ENCODE peak calls at places on chromosomes 13 and 19, in nine cellular contexts. V is SW 1271; W is mesendoderm; R is effector CD4-positive, alpha-beta T cell; T is HT1080; D is GM23248; J is stimulated activated CD4-positive, alpha-beta T cell treated with anti-CD3 and anti-CD28 coated beads, Interleukin-2, amount 100 ng/mL, for 48 hours; Q is upper lobe of right lung; N is KG1. E is an unnamed sample.
A peak's percentile ranks its signal among the peaks of the same experiment; 100 is the strongest.

GRCh38 chr13:100515410-100515800 is 73.2 kb downstream of the GGACT start:
- DNase-seq in V (no peak), W (no peak), R (no peak), T (no peak), D (no peak), J (no peak), Q (no peak), N (no peak), E (no peak)

GRCh38 chr19:56670961-56671612 is 470 bp downstream of the ZNF835 start:
- DNase-seq in V (no peak), W (no peak), R (no peak), T (no peak), D (no peak), J (no peak), Q (no peak), N (no peak), E (no peak)

GRCh38 chr13:65597839-65598818 is 1632.0 kb downstream of the PCDH9 start:
- DNase-seq in V (no peak), W (peak; percentile 47), R (no peak), T (no peak), D (peak; percentile 44), J (no peak), Q (no peak), N (no peak), E (no peak)

GRCh38 chr19:55546822-55547614 is 1.7 kb upstream of the SBK3 start:
- DNase-seq in V (no peak), W (no peak), R (no peak), T (peak; percentile 78), D (peak; percentile 79), J (no peak), Q (peak; percentile 91), N (peak; percentile 81), E (peak; percentile 53)

GRCh38 chr19:15702590-15702930 is 25.3 kb upstream of the OR10H2 start:
- DNase-seq in V (no peak), W (peak; percentile 11), R (no peak), T (peak; percentile 36), D (peak; percentile 26), J (peak; percentile 3), Q (peak; percentile 74), N (peak; percentile 29), E (no peak)

GRCh38 chr13:35475960-35476943 is at the start of gene MAB21L1:
- DNase-seq in V (no peak), W (peak; percentile 59), R (no peak), T (no peak), D (peak; percentile 89), J (no peak), Q (no peak), N (peak; percentile 31), E (no peak)

GRCh38 chr13:60282708-60283107 is 114.3 kb upstream of the TDRD3 start:
- DNase-seq in V (no peak), W (no peak), R (no peak), T (no peak), D (no peak), J (no peak), Q (no peak), N (no peak), E (no peak)

GRCh38 chr19:33803383-33803782 is 6.7 kb downstream of the KCTD15 start:
- DNase-seq in V (no peak), W (no peak), R (no peak), T (no peak), D (no peak), J (no peak), Q (no peak), N (no peak), E (no peak)

GRCh38 chr13:21012841-21013681 is 48.3 kb downstream of the LATS2 start:
- DNase-seq in V (no peak), W (no peak), R (no peak), T (no peak), D (peak; percentile 53), J (no peak), Q (peak; percentile 18), N (no peak), E (no peak)

GRCh38 chr19:1904385-1905070 is 671 bp upstream of the ADAT3 start:
- DNase-seq in V (no peak), W (peak; percentile 96), R (no peak), T (no peak), D (peak; percentile 40), J (no peak), Q (no peak), N (peak; percentile 42), E (no peak)

GRCh38 chr19:18044825-18045304 is 36.9 kb downstream of the ARRDC2 start:
- DNase-seq in V (no peak), W (peak; percentile 44), R (peak; percentile 77), T (no peak), D (peak; percentile 86), J (peak; percentile 83), Q (peak; percentile 89), N (peak; percentile 34), E (no peak)

GRCh38 chr13:40119852-40120251 is 464.4 kb downstream of the COG6 start:
- DNase-seq in V (no peak), W (no peak), R (no peak), T (no peak), D (no peak), J (no peak), Q (no peak), N (no peak), E (no peak)

GRCh38 chr19:35154535-35155406 is at the start of gene FXYD5:
- DNase-seq in V (no peak), W (peak; percentile 94), R (peak; percentile 60), T (peak; percentile 77), D (peak; percentile 96), J (peak; percentile 74), Q (peak; percentile 87), N (peak; percentile 22), E (no peak)

E was measured in Panc1.